ENCODE peak calls at places on chromosomes 13 and 19, in eight cellular contexts. U, G, E, S, R, N, Z and Y are unnamed samples.

GRCh38 chr13:97715763-97716162 is 237.7 kb upstream of the IPO5 start:
- DNase-seq in U (no peak), G (peak; percentile 18), E (no peak), S (no peak), R (no peak), N (no peak), Z (no peak), Y (no peak)

GRCh38 chr19:48962029-48962848 is 2.9 kb upstream of the FTL start:
- DNase-seq in U (no peak), G (peak; percentile 18), E (peak; percentile 88), S (peak; percentile 59), R (peak; percentile 83), N (no peak), Z (peak; percentile 59), Y (peak; percentile 59)

GRCh38 chr13:67557642-67558241 is 327.6 kb upstream of the PCDH9 start:
- DNase-seq in U (no peak), G (no peak), E (no peak), S (no peak), R (no peak), N (no peak), Z (no peak), Y (peak; percentile 0)

GRCh38 chr13:36763322-36763721 is 55.7 kb upstream of the RFXAP start:
- DNase-seq in U (no peak), G (no peak), E (no peak), S (no peak), R (no peak), N (no peak), Z (no peak), Y (no peak)

GRCh38 chr19:51921949-51922348 is 5.3 kb upstream of the ZNF613 start:
- DNase-seq in U (no peak), G (no peak), E (no peak), S (no peak), R (peak; percentile 28), N (no peak), Z (no peak), Y (no peak)

GRCh38 chr19:46049597-46049996 is 8.8 kb upstream of the IGFL4 start:
- DNase-seq in U (no peak), G (no peak), E (no peak), S (peak; percentile 89), R (peak; percentile 5), N (no peak), Z (no peak), Y (no peak)

GRCh38 chr13:42696191-42696590 is 85.2 kb upstream of the FAM216B start:
- DNase-seq in U (no peak), G (peak; percentile 80), E (peak; percentile 23), S (no peak), R (no peak), N (no peak), Z (no peak), Y (peak; percentile 66)

GRCh38 chr13:20102776-20103175 is 58.1 kb downstream of the GJA3 start:
- DNase-seq in U (no peak), G (no peak), E (no peak), S (no peak), R (no peak), N (no peak), Z (no peak), Y (peak; percentile 45)

GRCh38 chr13:40060318-40061007 is 405.0 kb downstream of the COG6 start:
- DNase-seq in U (no peak), G (peak; percentile 60), E (no peak), S (no peak), R (peak; percentile 24), N (no peak), Z (no peak), Y (peak; percentile 96)

GRCh38 chr13:110944968-110945952 is 30.4 kb upstream of the ANKRD10 start:
- DNase-seq in U (no peak), G (no peak), E (no peak), S (no peak), R (no peak), N (no peak), Z (no peak), Y (no peak)

GRCh38 chr13:110944121-110944967 is 29.5 kb upstream of the ANKRD10 start:
- DNase-seq in U (peak; percentile 72), G (peak; percentile 70), E (peak; percentile 72), S (peak; percentile 60), R (peak; percentile 16), N (peak; percentile 51), Z (peak; percentile 24), Y (peak; percentile 76)

GRCh38 chr13:110946171-110946570 is 31.3 kb upstream of the ANKRD10 start:
- DNase-seq in U (no peak), G (no peak), E (no peak), S (no peak), R (no peak), N (no peak), Z (no peak), Y (no peak)

GRCh38 chr13:110938662-110939421 is 24.0 kb upstream of the ANKRD10 start:
- DNase-seq in U (no peak), G (no peak), E (no peak), S (no peak), R (no peak), N (no peak), Z (no peak), Y (no peak)

DNA sequence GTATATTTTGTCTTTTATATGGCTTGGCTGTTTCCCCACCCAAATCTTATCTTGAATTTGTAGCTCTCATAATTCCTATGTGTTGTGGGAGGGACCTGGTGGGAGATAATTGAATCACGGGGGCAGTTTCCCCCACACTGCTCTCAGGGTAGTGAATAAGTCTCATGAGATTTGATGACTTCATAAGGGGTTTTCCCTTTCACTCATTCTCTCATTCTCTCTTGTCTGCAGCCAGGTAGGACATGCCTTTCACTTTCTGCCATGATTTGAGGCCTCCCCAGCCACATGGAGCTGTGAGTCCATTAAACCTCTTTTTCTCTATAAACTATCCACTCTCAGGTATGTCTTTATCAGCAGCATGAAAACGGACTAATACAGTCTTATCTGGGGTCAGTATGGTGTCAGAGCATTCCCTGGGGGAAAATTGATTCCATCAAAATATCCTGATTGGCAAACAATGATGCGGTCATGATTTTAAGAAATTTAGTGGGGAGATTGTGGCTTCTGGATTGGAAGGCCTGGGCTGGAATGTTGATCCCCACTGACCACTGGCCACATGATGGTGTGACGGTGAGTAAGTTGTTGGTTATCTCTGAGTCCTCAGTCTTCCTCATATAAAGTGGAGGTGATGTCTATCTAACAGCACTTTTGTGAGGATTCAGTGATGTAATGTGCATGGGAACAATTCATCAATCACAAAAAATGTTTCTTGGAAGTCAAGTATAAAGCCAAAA is 27.5 kb upstream of the ANKRD10 start:
- DNase-seq in U (no peak), G (no peak), E (no peak), S (no peak), R (no peak), N (no peak), Z (no peak), Y (no peak)
- TF ChIP-seq EZH2phosphoT487 in U (no peak), G (no peak), E (no peak), S (no peak), R (no peak), N (no peak), Z (no peak), Y (no peak)

DNA sequence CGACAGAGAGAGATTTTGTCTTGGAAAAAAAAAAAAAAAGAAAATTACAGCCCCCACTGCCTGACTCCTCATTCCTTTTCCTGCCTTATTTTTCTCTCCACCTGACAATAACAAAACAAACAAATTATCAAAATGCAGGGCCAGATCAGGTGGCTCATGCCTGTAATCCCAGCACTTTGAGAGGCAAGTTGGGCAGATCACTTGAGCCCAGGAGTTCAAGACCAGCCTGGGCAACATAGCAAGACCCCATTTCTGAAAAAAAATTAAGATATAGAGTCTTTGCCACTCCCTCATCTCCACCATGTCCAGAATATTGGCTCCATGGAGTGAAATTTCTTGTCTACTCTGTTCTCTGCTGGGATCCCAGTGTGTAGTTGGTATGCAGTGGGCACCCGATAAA is 7.2 kb downstream of the CERS4 start:
- DNase-seq in U (no peak), G (no peak), E (no peak), S (no peak), R (no peak), N (no peak), Z (no peak), Y (no peak)
- H4K20me1 ChIP-seq in U (peaks cover 59% of the 10 kb centered on the region), G (no peaks in the 10 kb centered on the region), E (peaks cover 53% of the 10 kb centered on the region), S (peaks cover 32% of the 10 kb centered on the region), R (no peaks in the 10 kb centered on the region), N (no peaks in the 10 kb centered on the region), Z (no peaks in the 10 kb centered on the region), Y (no peaks in the 10 kb centered on the region)

GRCh38 chr13:106533101-106533939 is 2.1 kb downstream of the EFNB2 start:
- DNase-seq in U (peak; percentile 93), G (peak; percentile 78), E (peak; percentile 95), S (peak; percentile 88), R (no peak), N (peak; percentile 84), Z (peak; percentile 51), Y (peak; percentile 85)

GRCh38 chr13:106533940-106534843 is 1.3 kb downstream of the EFNB2 start:
- DNase-seq in U (peak; percentile 55), G (peak; percentile 56), E (peak; percentile 64), S (peak; percentile 56), R (no peak), N (peak; percentile 64), Z (peak; percentile 24), Y (peak; percentile 53)

GRCh38 chr13:106535552-106536243 is at the start of gene EFNB2:
- DNase-seq in U (peak; percentile 99), G (peak; percentile 94), E (peak; percentile 98), S (peak; percentile 91), R (peak; percentile 89), N (peak; percentile 98), Z (peak; percentile 95), Y (peak; percentile 92)

GRCh38 chr13:106536244-106537034 is 977 bp upstream of the EFNB2 start:
- DNase-seq in U (peak; percentile 98), G (peak; percentile 85), E (peak; percentile 96), S (peak; percentile 96), R (peak; percentile 80), N (peak; percentile 81), Z (peak; percentile 88), Y (peak; percentile 88)

DNA sequence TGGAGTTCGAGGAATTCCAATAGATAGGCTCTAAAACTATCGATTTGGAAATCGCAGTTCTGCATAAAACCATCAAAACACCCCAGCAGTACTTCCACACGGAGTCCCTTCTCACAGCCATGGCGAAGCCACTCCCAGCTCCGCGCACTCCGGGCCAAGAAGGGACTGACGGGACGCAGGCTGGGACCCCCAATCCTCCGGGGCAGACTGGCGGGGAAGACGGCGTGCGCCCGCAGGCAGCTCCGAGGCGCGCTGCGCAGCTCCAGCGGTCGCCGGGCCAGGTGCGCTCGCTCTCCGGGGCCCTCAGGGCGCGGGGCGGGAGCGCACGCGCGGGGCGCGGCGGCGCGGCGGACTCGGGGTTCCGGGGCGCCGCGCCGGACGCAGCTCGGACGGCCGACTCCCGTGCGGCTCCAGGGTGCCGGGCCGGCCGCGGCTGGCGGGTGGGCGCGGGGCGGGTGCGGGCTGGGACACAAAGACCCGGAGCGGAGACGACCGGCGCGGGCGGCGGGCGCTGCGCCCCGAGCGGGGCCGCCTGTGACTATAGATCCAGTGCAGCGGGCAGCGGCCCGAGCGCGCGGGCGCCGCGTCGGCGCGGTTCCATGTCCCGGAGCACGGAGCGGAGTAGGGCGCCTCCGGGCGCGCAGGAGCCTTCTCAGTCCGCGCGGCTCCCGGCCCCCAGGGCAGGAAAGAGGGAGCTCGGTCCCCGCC is 464 bp downstream of the EFNB2 start:
- DNase-seq in U (no peak), G (peak; percentile 13), E (peak; percentile 49), S (peak; percentile 35), R (peak; percentile 4), N (no peak), Z (peak; percentile 13), Y (peak; percentile 24)
- TF ChIP-seq EZH2phosphoT487 in U (no peak), G (no peak), E (no peak), S (no peak), R (no peak), N (no peak), Z (no peak), Y (no peak)

GRCh38 chr19:47508721-47509120 is 6.1 kb downstream of the NAPA start:
- DNase-seq in U (no peak), G (no peak), E (no peak), S (no peak), R (no peak), N (no peak), Z (no peak), Y (no peak)
- H4K20me1 ChIP-seq in U (peaks cover 41% of the 10 kb centered on the region), G (peaks cover 19% of the 10 kb centered on the region), E (peaks cover 80% of the 10 kb centered on the region), S (peaks cover 12% of the 10 kb centered on the region), R (no peaks in the 10 kb centered on the region), N (peaks cover 38% of the 10 kb centered on the region), Z (peaks cover 17% of the 10 kb centered on the region), Y (no peaks in the 10 kb centered on the region)